ENCODE peak calls at places on chromosomes 3 and 15, in five cellular contexts. U, J, M, F and S are unnamed samples.

GRCh38 chr3:185071401-185071800 is 81.5 kb downstream of the C3orf70 start:
- DNase-seq in U (no peak), J (no peak), M (no peak), F (no peak), S (no peak)

GRCh38 chr15:45116482-45117326 is 2.6 kb downstream of the DUOXA2 start:
- DNase-seq in U (no peak), J (no peak), M (no peak), F (no peak), S (no peak)

GRCh38 chr15:96736384-96736783 is 405.9 kb downstream of the NR2F2 start:
- DNase-seq in U (no peak), J (no peak), M (no peak), F (no peak), S (no peak)

GRCh38 chr3:42541079-42541478 is 38.6 kb downstream of the VIPR1 start:
- DNase-seq in U (no peak), J (no peak), M (no peak), F (no peak), S (no peak)

GRCh38 chr3:86229086-86229774 is 761.7 kb downstream of the VGLL3 start:
- DNase-seq in U (no peak), J (no peak), M (no peak), F (no peak), S (no peak)

GRCh38 chr3:48428863-48429415 is 947 bp downstream of the PLXNB1 start:
- DNase-seq in U (no peak), J (peak), M (peak), F (peak), S (no peak)

GRCh38 chr3:46221368-46221767 is 13.3 kb upstream of the CCR1 start:
- DNase-seq in U (no peak), J (no peak), M (no peak), F (no peak), S (no peak)

GRCh38 chr3:177463863-177464262 is 266.6 kb upstream of the TBL1XR1 start:
- DNase-seq in U (no peak), J (no peak), M (peak), F (no peak), S (no peak)

GRCh38 chr3:6878731-6879130 is 17.8 kb downstream of the GRM7 start:
- DNase-seq in U (no peak), J (no peak), M (no peak), F (no peak), S (no peak)

GRCh38 chr3:126352476-126353454 is 4.4 kb downstream of the KLF15 start:
- DNase-seq in U (no peak), J (no peak), M (no peak), F (no peak), S (no peak)

GRCh38 chr3:146468234-146468931 is 978 bp downstream of the PLSCR2 start:
- DNase-seq in U (no peak), J (no peak), M (no peak), F (no peak), S (no peak)

GRCh38 chr3:50204804-50205718 is at the start of gene SLC38A3:
- DNase-seq in U (no peak), J (peak), M (no peak), F (peak), S (no peak)

GRCh38 chr3:129608087-129608935 is 1.8 kb upstream of the PLXND1 start:
- DNase-seq in U (no peak), J (peak), M (no peak), F (peak), S (no peak)